ENCODE peak calls at places on chromosomes 6 and 20, in four cellular contexts. One of them, this sample, is unnamed. For H3K36me3, the result is how much of the 10 kb centered on the place peaks cover.

GRCh38 chr6:156848123-156848522 is 70.9 kb downstream of the ARID1B start:
- DNase-seq in suprapubic skin: no peak
- DNase-seq in BJ: no peak
- DNase-seq in brain microvascular endothelial cell: no peak
- DNase-seq in this sample: no peak

GRCh38 chr6:148577687-148578488 is 168.9 kb upstream of the UST start:
- DNase-seq in suprapubic skin: peak
- DNase-seq in BJ: no peak
- DNase-seq in brain microvascular endothelial cell: peak
- DNase-seq in this sample: peak

GRCh38 chr20:63624486-63624885 is 2.4 kb downstream of the GMEB2 start:
- DNase-seq in suprapubic skin: no peak
- DNase-seq in BJ: no peak
- DNase-seq in brain microvascular endothelial cell: peak
- DNase-seq in this sample: no peak

GRCh38 chr20:62651285-62652021 is 9.2 kb downstream of the SLCO4A1 start:
- DNase-seq in suprapubic skin: peak
- DNase-seq in BJ: no peak
- DNase-seq in brain microvascular endothelial cell: peak
- DNase-seq in this sample: peak

GRCh38 chr6:106997392-106998257 is 23.1 kb upstream of the CD24 start:
- DNase-seq in suprapubic skin: no peak
- DNase-seq in BJ: no peak
- DNase-seq in brain microvascular endothelial cell: peak
- DNase-seq in this sample: peak

GRCh38 chr20:38617011-38617829 is 15.6 kb downstream of the ARHGAP40 start:
- DNase-seq in suprapubic skin: no peak
- DNase-seq in BJ: no peak
- DNase-seq in brain microvascular endothelial cell: peak
- DNase-seq in this sample: no peak

GRCh38 chr6:104958720-104959452 is 2.0 kb downstream of the LIN28B start:
- DNase-seq in suprapubic skin: no peak
- DNase-seq in BJ: no peak
- DNase-seq in brain microvascular endothelial cell: no peak
- DNase-seq in this sample: no peak

GRCh38 chr6:56891754-56892153 is 63.2 kb upstream of the BEND6 start:
- DNase-seq in suprapubic skin: no peak
- DNase-seq in BJ: no peak
- DNase-seq in brain microvascular endothelial cell: no peak
- DNase-seq in this sample: no peak

GRCh38 chr6:81241717-81242116 is 510.8 kb downstream of the TENT5A start:
- DNase-seq in suprapubic skin: no peak
- DNase-seq in BJ: no peak
- DNase-seq in brain microvascular endothelial cell: no peak
- DNase-seq in this sample: no peak

GRCh38 chr6:138818496-138819194 is 22.8 kb downstream of the ECT2L start:
- DNase-seq in suprapubic skin: no peak
- DNase-seq in BJ: no peak
- DNase-seq in brain microvascular endothelial cell: no peak
- DNase-seq in this sample: no peak

GRCh38 chr6:83273596-83273995 is 80.4 kb downstream of the RWDD2A start:
- DNase-seq in suprapubic skin: no peak
- DNase-seq in BJ: no peak
- DNase-seq in brain microvascular endothelial cell: no peak
- DNase-seq in this sample: no peak

GRCh38 chr6:112744827-112745226 is 397.7 kb downstream of the RFPL4B start:
- DNase-seq in suprapubic skin: no peak
- DNase-seq in BJ: no peak
- DNase-seq in brain microvascular endothelial cell: no peak
- DNase-seq in this sample: no peak

GRCh38 chr6:113684382-113684901 is 172.7 kb upstream of the MARCKS start:
- DNase-seq in suprapubic skin: no peak
- DNase-seq in BJ: no peak
- DNase-seq in brain microvascular endothelial cell: no peak
- DNase-seq in this sample: no peak

GRCh38 chr6:1667012-1667804 is 57.5 kb downstream of the FOXC1 start:
- DNase-seq in suprapubic skin: no peak
- DNase-seq in BJ: peak
- DNase-seq in brain microvascular endothelial cell: no peak
- DNase-seq in this sample: peak

GRCh38 chr6:20708367-20709124 is 174.3 kb downstream of the CDKAL1 start:
- DNase-seq in suprapubic skin: no peak
- DNase-seq in BJ: no peak
- DNase-seq in brain microvascular endothelial cell: peak
- DNase-seq in this sample: no peak

GRCh38 chr20:4217349-4217761 is 202.0 kb upstream of the RNF24 start:
- DNase-seq in suprapubic skin: no peak
- DNase-seq in BJ: no peak
- DNase-seq in brain microvascular endothelial cell: no peak
- DNase-seq in this sample: no peak

GRCh38 chr20:46722450-46722849 is 13.0 kb downstream of the SLC2A10 start:
- DNase-seq in suprapubic skin: no peak
- DNase-seq in BJ: no peak
- DNase-seq in brain microvascular endothelial cell: no peak
- DNase-seq in this sample: no peak

GRCh38 chr20:62603021-62603906 is 39.0 kb upstream of the SLCO4A1 start:
- DNase-seq in suprapubic skin: no peak
- DNase-seq in BJ: no peak
- DNase-seq in brain microvascular endothelial cell: no peak
- DNase-seq in this sample: no peak

GRCh38 chr6:15800821-15801617 is 138.2 kb upstream of the DTNBP1 start:
- DNase-seq in suprapubic skin: no peak
- DNase-seq in BJ: no peak
- DNase-seq in brain microvascular endothelial cell: no peak
- DNase-seq in this sample: no peak

GRCh38 chr6:99993533-99994251 is at the start of gene MCHR2:
- DNase-seq in suprapubic skin: no peak
- DNase-seq in BJ: no peak
- DNase-seq in brain microvascular endothelial cell: no peak
- DNase-seq in this sample: no peak

GRCh38 chr20:19945732-19946670 is 71.2 kb upstream of the NAA20 start:
- DNase-seq in suprapubic skin: no peak
- DNase-seq in BJ: no peak
- DNase-seq in brain microvascular endothelial cell: no peak
- DNase-seq in this sample: no peak

GRCh38 chr6:1574083-1574761 is 35.5 kb upstream of the FOXC1 start:
- DNase-seq in suprapubic skin: no peak
- DNase-seq in BJ: no peak
- DNase-seq in brain microvascular endothelial cell: no peak
- DNase-seq in this sample: no peak

GRCh38 chr6:138844203-138844602 is 48.3 kb downstream of the ECT2L start:
- DNase-seq in suprapubic skin: no peak
- DNase-seq in BJ: peak
- DNase-seq in brain microvascular endothelial cell: peak
- DNase-seq in this sample: no peak

GRCh38 chr20:50537546-50538201 is 27.5 kb downstream of the PTPN1 start:
- DNase-seq in suprapubic skin: no peak
- DNase-seq in BJ: no peak
- DNase-seq in brain microvascular endothelial cell: no peak
- DNase-seq in this sample: no peak

GRCh38 chr6:99471638-99472037 is 43.6 kb downstream of the USP45 start:
- DNase-seq in suprapubic skin: no peak
- DNase-seq in BJ: no peak
- DNase-seq in brain microvascular endothelial cell: no peak
- DNase-seq in this sample: peak

GRCh38 chr20:50991076-50991475 is 31.8 kb downstream of the KCNG1 start:
- DNase-seq in suprapubic skin: no peak
- DNase-seq in BJ: no peak
- DNase-seq in brain microvascular endothelial cell: no peak
- DNase-seq in this sample: no peak

GRCh38 chr6:137094411-137095008 is 49.7 kb upstream of the IL20RA start:
- DNase-seq in suprapubic skin: peak
- DNase-seq in BJ: peak
- DNase-seq in brain microvascular endothelial cell: peak
- DNase-seq in this sample: peak

GRCh38 chr20:32672982-32673727 is 586 bp downstream of the C20orf203 start:
- DNase-seq in suprapubic skin: no peak
- DNase-seq in BJ: no peak
- DNase-seq in brain microvascular endothelial cell: no peak
- DNase-seq in this sample: no peak

GRCh38 chr20:5770240-5770986 is 20.2 kb downstream of the SHLD1 start:
- DNase-seq in suprapubic skin: no peak
- DNase-seq in BJ: no peak
- DNase-seq in brain microvascular endothelial cell: no peak
- DNase-seq in this sample: no peak

GRCh38 chr6:147298461-147298860 is 94.2 kb downstream of the STXBP5 start:
- DNase-seq in suprapubic skin: no peak
- DNase-seq in BJ: no peak
- DNase-seq in brain microvascular endothelial cell: no peak
- DNase-seq in this sample: no peak

GRCh38 chr6:168838000-168838399 is 397.0 kb downstream of the SMOC2 start:
- DNase-seq in suprapubic skin: no peak
- DNase-seq in BJ: no peak
- DNase-seq in brain microvascular endothelial cell: no peak
- DNase-seq in this sample: no peak

GRCh38 chr20:44115181-44115580 is 71.8 kb downstream of the JPH2 start:
- DNase-seq in suprapubic skin: no peak
- DNase-seq in BJ: no peak
- DNase-seq in brain microvascular endothelial cell: no peak
- DNase-seq in this sample: no peak

GRCh38 chr20:40588891-40589290 is 100.1 kb downstream of the MAFB start:
- DNase-seq in suprapubic skin: no peak
- DNase-seq in BJ: no peak
- DNase-seq in brain microvascular endothelial cell: no peak
- DNase-seq in this sample: no peak

GRCh38 chr6:158381214-158381613 is 68.9 kb downstream of the TULP4 start:
- DNase-seq in suprapubic skin: no peak
- DNase-seq in BJ: peak
- DNase-seq in brain microvascular endothelial cell: no peak
- DNase-seq in this sample: no peak

DNA sequence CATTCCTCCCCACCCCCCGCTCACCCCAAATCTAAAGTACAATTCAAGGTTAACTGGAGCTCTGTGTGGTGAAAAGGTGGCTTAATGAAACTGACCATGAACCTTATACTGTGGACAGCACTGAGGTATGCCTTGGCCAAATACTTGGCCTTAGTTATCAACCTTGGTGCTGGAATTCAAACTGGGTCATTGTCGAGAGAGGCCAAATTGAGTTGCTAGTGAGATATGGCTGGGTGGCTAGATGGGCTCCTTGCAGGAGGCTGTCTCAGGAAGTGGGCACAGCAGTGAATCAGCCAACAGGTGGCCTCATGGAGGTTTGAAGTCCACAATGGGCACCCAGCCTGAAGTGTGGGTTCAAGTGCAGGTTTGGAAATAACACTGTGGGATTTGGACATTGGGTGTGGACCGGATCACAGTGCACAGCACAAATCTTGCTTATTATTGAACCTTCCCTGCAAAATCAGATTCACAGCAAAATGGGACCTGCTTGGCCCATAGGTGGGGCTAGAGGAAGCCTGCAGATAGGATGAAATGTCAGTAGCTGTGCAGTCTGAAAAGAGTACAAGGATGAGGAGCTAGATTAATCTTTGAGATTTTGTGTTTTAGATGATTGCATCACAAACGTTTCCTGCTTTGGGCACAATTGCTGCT is 5.6 kb upstream of the BTBD3 start:
- DNase-seq in suprapubic skin: no peak
- DNase-seq in BJ: no peak
- DNase-seq in brain microvascular endothelial cell: no peak
- DNase-seq in this sample: peak
- TF ChIP-seq CTCF in suprapubic skin: peak
- TF ChIP-seq CTCF in BJ: peak
- TF ChIP-seq CTCF in brain microvascular endothelial cell: peak
- TF ChIP-seq CTCF in this sample: peak

GRCh38 chr6:30619561-30619960 is 1.9 kb downstream of the MRPS18B start:
- DNase-seq in suprapubic skin: no peak
- DNase-seq in BJ: no peak
- DNase-seq in brain microvascular endothelial cell: no peak
- DNase-seq in this sample: no peak
- H3K4me3 ChIP-seq in suprapubic skin: no peak
- H3K4me3 ChIP-seq in BJ: no peak
- H3K4me3 ChIP-seq in brain microvascular endothelial cell: no peak
- H3K4me3 ChIP-seq in this sample: no peak

DNA sequence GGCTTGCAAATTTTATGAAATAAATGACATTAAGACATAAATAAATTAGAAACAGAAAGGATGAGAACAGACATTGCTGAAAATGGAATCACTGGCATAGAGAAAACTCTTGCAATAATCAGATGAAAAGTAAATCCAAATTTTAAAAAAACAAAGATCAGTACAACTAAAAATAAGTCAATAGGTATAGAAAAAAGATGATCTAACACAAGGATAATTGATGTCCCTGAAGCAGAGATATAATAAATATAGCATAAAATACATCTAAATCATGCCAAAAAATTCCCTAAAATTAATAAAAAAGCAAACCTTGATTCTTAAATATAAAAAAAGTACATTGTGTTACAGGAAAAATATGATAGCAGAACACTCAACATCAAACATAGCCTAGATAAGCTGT is 379.6 kb downstream of the SYNE1 start:
- DNase-seq in suprapubic skin: no peak
- DNase-seq in BJ: no peak
- DNase-seq in brain microvascular endothelial cell: no peak
- DNase-seq in this sample: no peak
- H3K36me3 ChIP-seq in suprapubic skin: under half
- H3K36me3 ChIP-seq in BJ: under half
- H3K36me3 ChIP-seq in brain microvascular endothelial cell: under half
- H3K36me3 ChIP-seq in this sample: under half

GRCh38 chr6:154446984-154447383 is 63.5 kb downstream of the CNKSR3 start:
- DNase-seq in suprapubic skin: no peak
- DNase-seq in BJ: no peak
- DNase-seq in brain microvascular endothelial cell: no peak
- DNase-seq in this sample: no peak

GRCh38 chr6:154445417-154445816 is 65.1 kb downstream of the CNKSR3 start:
- DNase-seq in suprapubic skin: no peak
- DNase-seq in BJ: no peak
- DNase-seq in brain microvascular endothelial cell: no peak
- DNase-seq in this sample: no peak

GRCh38 chr6:154447929-154448328 is 62.6 kb downstream of the CNKSR3 start:
- DNase-seq in suprapubic skin: no peak
- DNase-seq in BJ: no peak
- DNase-seq in brain microvascular endothelial cell: peak
- DNase-seq in this sample: peak

GRCh38 chr6:154450498-154450897 is 60.0 kb downstream of the CNKSR3 start:
- DNase-seq in suprapubic skin: no peak
- DNase-seq in BJ: no peak
- DNase-seq in brain microvascular endothelial cell: no peak
- DNase-seq in this sample: no peak

GRCh38 chr6:154448448-154449096 is 61.9 kb downstream of the CNKSR3 start:
- DNase-seq in suprapubic skin: no peak
- DNase-seq in BJ: no peak
- DNase-seq in brain microvascular endothelial cell: peak
- DNase-seq in this sample: peak
- TF ChIP-seq CTCF in suprapubic skin: no peak
- TF ChIP-seq CTCF in BJ: peak
- TF ChIP-seq CTCF in brain microvascular endothelial cell: peak
- TF ChIP-seq CTCF in this sample: peak

DNA sequence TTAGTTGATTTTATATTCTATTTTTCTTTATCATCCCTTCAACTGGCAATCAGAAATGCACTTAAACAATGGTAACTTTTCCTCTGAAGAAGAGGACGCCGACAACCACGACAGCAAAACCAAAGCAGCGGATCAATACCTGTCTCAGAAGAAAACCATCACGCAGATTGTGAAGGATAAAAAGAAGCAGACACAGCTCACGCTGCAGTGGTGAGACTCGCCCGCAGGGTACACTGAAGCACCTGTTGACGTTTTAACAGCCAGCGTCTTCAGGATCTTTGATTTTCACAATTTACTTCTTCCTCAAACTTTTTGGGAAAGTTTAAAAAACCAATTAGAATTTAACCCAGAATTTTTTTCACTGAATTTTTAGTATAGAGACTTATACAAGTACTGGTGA is 701 bp downstream of the RFX6 start:
- DNase-seq in suprapubic skin: no peak
- DNase-seq in BJ: no peak
- DNase-seq in brain microvascular endothelial cell: no peak
- DNase-seq in this sample: no peak
- H3K4me3 ChIP-seq in suprapubic skin: no peak
- H3K4me3 ChIP-seq in BJ: no peak
- H3K4me3 ChIP-seq in brain microvascular endothelial cell: no peak
- H3K4me3 ChIP-seq in this sample: no peak